ENCODE peak calls at places on chromosomes 4 and X, in eight cellular contexts. I, Y, Q, A, P, G, S and D are unnamed samples.

GRCh38 chr4:74522251-74522991 is 77.5 kb downstream of the AREG start:
- DNase-seq in G (no peak), A (no peak), Y (no peak), S (no peak), Q (no peak), P (no peak), I (no peak), D (no peak)

GRCh38 chr4:154928640-154929257 is 147.7 kb downstream of the RBM46 start:
- DNase-seq in I (no peak), Q (no peak), S (peak; percentile 23), G (no peak), P (no peak), A (no peak), Y (no peak), D (no peak)

GRCh38 chr4:144499777-144500176 is 146.2 kb upstream of the HHIP start:
- DNase-seq in P (no peak), Q (no peak), A (no peak), G (no peak), S (no peak), I (no peak), Y (no peak), D (no peak)

GRCh38 chr4:139278956-139279722 is 886 bp downstream of the MGARP start:
- DNase-seq in Q (no peak), I (no peak), P (no peak), G (no peak), A (no peak), Y (no peak), S (no peak), D (no peak)

GRCh38 chrX:73944582-73944947 is 359.4 kb upstream of the ZCCHC13 start:
- DNase-seq in P (no peak), Q (no peak), S (no peak), A (no peak), G (no peak), I (no peak), Y (no peak), D (no peak)

GRCh38 chrX:143570747-143571146 is 53.5 kb upstream of the SPANXN3 start:
- DNase-seq in Y (no peak), P (no peak), S (no peak), Q (no peak), I (no peak), A (no peak), G (no peak), D (no peak)

GRCh38 chr4:78356251-78356650 is 195.3 kb upstream of the ANXA3 start:
- DNase-seq in Q (no peak), P (no peak), G (no peak), I (no peak), Y (no peak), A (no peak), S (no peak), D (no peak)

GRCh38 chr4:168498259-168498658 is 1.4 kb downstream of the PALLD start:
- DNase-seq in Y (no peak), S (no peak), A (no peak), G (no peak), P (no peak), I (no peak), Q (no peak), D (no peak)

GRCh38 chrX:136395271-136395670 is 92.5 kb upstream of the BRS3 start:
- DNase-seq in Q (no peak), P (no peak), A (no peak), S (peak; percentile 14), I (no peak), Y (no peak), G (no peak), D (no peak)

GRCh38 chr4:57184378-57185031 is 74.3 kb upstream of the IGFBP7 start:
- DNase-seq in P (no peak), A (no peak), G (no peak), Y (peak; percentile 38), S (no peak), Q (no peak), I (no peak), D (no peak)

GRCh38 chrX:94751611-94752010 is 1077.6 kb downstream of the FAM133A start:
- DNase-seq in I (no peak), P (no peak), A (no peak), G (no peak), Q (no peak), Y (no peak), S (no peak), D (no peak)

GRCh38 chr4:185892165-185892564 is 80.2 kb upstream of the SORBS2 start:
- DNase-seq in S (no peak), P (no peak), A (no peak), Y (no peak), G (no peak), Q (no peak), I (no peak), D (no peak)

GRCh38 chr4:153466637-153467153 is 535 bp downstream of the TMEM131L start:
- DNase-seq in P (no peak), G (no peak), S (no peak), Y (no peak), Q (peak; percentile 27), I (no peak), A (no peak), D (no peak)

GRCh38 chr4:152729466-152729865 is 49.7 kb upstream of the TMEM154 start:
- DNase-seq in Y (no peak), Q (no peak), A (no peak), S (peak; percentile 53), G (no peak), I (no peak), P (no peak), D (no peak)